ENCODE peak calls at places on chromosomes 13 and 19, in nine cellular contexts. N, P, G, T, D, M, V, C and R are unnamed samples.
A peak's percentile ranks its signal among the peaks of the same experiment; 100 is the strongest.

GRCh38 chr19:35041548-35042055 is at the start of gene HPN:
- DNase-seq in G (no peak), T (no peak), V (peak; percentile 32), C (no peak), P (no peak), N (no peak), D (no peak), M (no peak), R (no peak)

GRCh38 chr13:49336655-49337054 is 88.9 kb downstream of the CDADC1 start:
- DNase-seq in C (no peak), T (no peak), P (no peak), N (no peak), V (no peak), G (no peak), M (no peak), D (no peak), R (no peak)

GRCh38 chr13:21894091-21894490 is 223.2 kb downstream of the FGF9 start:
- DNase-seq in M (no peak), D (no peak), T (no peak), N (no peak), C (peak; percentile 68), V (no peak), G (no peak), P (no peak), R (no peak)

GRCh38 chr19:18274776-18275356 is 614 bp upstream of the IQCN start:
- DNase-seq in N (no peak), T (no peak), V (no peak), C (peak; percentile 92), P (peak; percentile 90), G (peak; percentile 64), D (peak; percentile 76), M (peak; percentile 82), R (peak; percentile 73)

GRCh38 chr19:49927526-49928264 is 1.3 kb upstream of the ATF5 start:
- DNase-seq in P (no peak), D (no peak), N (no peak), G (no peak), C (no peak), V (no peak), M (no peak), T (no peak), R (no peak)

GRCh38 chr13:27035892-27036235 is 135.7 kb downstream of the USP12 start:
- DNase-seq in P (peak; percentile 19), N (no peak), V (no peak), T (no peak), C (no peak), G (no peak), D (no peak), M (no peak), R (no peak)

GRCh38 chr13:45861352-45861751 is 9.8 kb upstream of the SIAH3 start:
- DNase-seq in T (no peak), D (no peak), C (no peak), G (no peak), P (no peak), N (no peak), V (no peak), M (no peak), R (no peak)

GRCh38 chr13:50222569-50223332 is 207.5 kb downstream of the KCNRG start:
- DNase-seq in G (peak; percentile 91), D (peak; percentile 76), T (no peak), P (peak; percentile 93), V (no peak), M (peak; percentile 50), C (peak; percentile 41), N (no peak), R (no peak)

GRCh38 chr13:28753208-28753892 is 34.6 kb upstream of the SLC46A3 start:
- DNase-seq in N (peak; percentile 72), V (no peak), T (no peak), C (peak; percentile 59), G (peak; percentile 77), P (peak; percentile 95), M (no peak), D (peak; percentile 43), R (peak; percentile 79)

GRCh38 chr19:38737921-38738731 is 6.1 kb downstream of the CAPN12 start:
- DNase-seq in D (no peak), T (no peak), M (no peak), C (no peak), G (no peak), P (no peak), V (no peak), N (no peak), R (no peak)

GRCh38 chr13:113351514-113352026 is 12.4 kb downstream of the GRTP1 start:
- DNase-seq in P (peak; percentile 7), M (peak; percentile 58), N (no peak), G (no peak), T (no peak), C (no peak), V (no peak), D (no peak), R (no peak)

GRCh38 chr19:29724102-29724641 is 9.1 kb upstream of the C19orf12 start:
- DNase-seq in G (no peak), C (no peak), V (peak; percentile 37), P (peak; percentile 48), D (no peak), N (no peak), M (no peak), T (no peak), R (no peak)
- TF ChIP-seq CTCF in G (no peak), C (no peak), V (no peak), P (no peak), D (no peak), N (peak; percentile 5), M (no peak), T (no peak), R (no peak)

DNA sequence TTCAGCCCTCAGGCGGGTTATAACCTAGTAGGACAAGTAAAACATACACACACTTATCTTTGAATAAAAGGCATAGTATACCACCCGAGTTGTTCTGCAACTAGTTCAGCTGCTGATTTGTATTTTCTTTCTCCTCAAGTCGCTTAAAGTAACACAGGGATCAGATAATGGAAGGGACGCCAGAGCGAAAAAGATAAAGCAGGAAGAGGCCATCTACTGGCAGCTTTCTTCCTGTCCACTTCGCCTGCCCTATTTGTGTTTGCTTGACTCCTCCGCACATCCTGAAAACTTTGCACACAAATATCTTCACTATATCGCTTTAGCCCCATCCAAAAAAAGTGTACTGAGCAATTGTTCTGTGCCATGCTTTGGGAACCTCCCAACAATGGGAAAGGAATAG is 238.0 kb upstream of the SOX21 start:
- DNase-seq in M (no peak), P (peak; percentile 20), D (no peak), N (no peak), C (no peak), G (no peak), T (no peak), V (no peak), R (no peak)
- TF ChIP-seq CTCF in M (no peak), P (peak; percentile 5), D (no peak), N (peak; percentile 27), C (no peak), G (no peak), T (no peak), V (peak; percentile 21), R (no peak)

GRCh38 chr13:75907044-75907443 is 270.9 kb downstream of the LMO7 start:
- DNase-seq in P (no peak), T (no peak), D (no peak), M (no peak), C (no peak), N (no peak), V (no peak), G (no peak), R (no peak)

GRCh38 chr13:75906315-75906714 is 270.2 kb downstream of the LMO7 start:
- DNase-seq in M (no peak), C (no peak), V (no peak), P (no peak), G (no peak), N (no peak), D (no peak), T (no peak), R (no peak)

GRCh38 chr13:75908137-75908536 is 272.0 kb downstream of the LMO7 start:
- DNase-seq in T (no peak), D (no peak), N (no peak), M (peak; percentile 21), P (no peak), G (no peak), C (peak; percentile 21), V (peak; percentile 14), R (peak; percentile 31)

GRCh38 chr13:75913925-75914324 is 277.8 kb downstream of the LMO7 start:
- DNase-seq in C (no peak), D (no peak), N (no peak), V (no peak), G (no peak), M (no peak), P (no peak), T (no peak), R (no peak)

GRCh38 chr13:75910591-75910990 is 274.5 kb downstream of the LMO7 start:
- DNase-seq in D (no peak), M (no peak), N (no peak), G (no peak), T (no peak), C (no peak), P (no peak), V (no peak), R (peak; percentile 4)
- TF ChIP-seq CTCF in D (no peak), M (no peak), N (no peak), G (no peak), T (no peak), C (no peak), P (no peak), V (no peak), R (no peak)

GRCh38 chr13:32582991-32583390 is 3.3 kb upstream of the PDS5B start:
- DNase-seq in T (no peak), N (no peak), V (no peak), G (no peak), M (no peak), D (no peak), P (no peak), C (no peak), R (no peak)

GRCh38 chr13:32585625-32586021 is 629 bp upstream of the PDS5B start:
- DNase-seq in M (no peak), N (no peak), T (peak; percentile 16), P (no peak), C (peak; percentile 23), D (no peak), G (no peak), V (peak; percentile 16), R (no peak)

GRCh38 chr13:32586022-32586900 is at the start of gene PDS5B:
- DNase-seq in V (peak; percentile 96), P (peak; percentile 97), M (peak; percentile 91), T (peak; percentile 99), G (peak; percentile 46), N (peak; percentile 86), C (peak; percentile 94), D (peak; percentile 90), R (peak; percentile 87)

GRCh38 chr13:32587774-32588165 is 1.5 kb downstream of the PDS5B start:
- DNase-seq in G (no peak), P (no peak), M (no peak), C (no peak), N (no peak), D (no peak), T (no peak), V (no peak), R (peak; percentile 4)

DNA sequence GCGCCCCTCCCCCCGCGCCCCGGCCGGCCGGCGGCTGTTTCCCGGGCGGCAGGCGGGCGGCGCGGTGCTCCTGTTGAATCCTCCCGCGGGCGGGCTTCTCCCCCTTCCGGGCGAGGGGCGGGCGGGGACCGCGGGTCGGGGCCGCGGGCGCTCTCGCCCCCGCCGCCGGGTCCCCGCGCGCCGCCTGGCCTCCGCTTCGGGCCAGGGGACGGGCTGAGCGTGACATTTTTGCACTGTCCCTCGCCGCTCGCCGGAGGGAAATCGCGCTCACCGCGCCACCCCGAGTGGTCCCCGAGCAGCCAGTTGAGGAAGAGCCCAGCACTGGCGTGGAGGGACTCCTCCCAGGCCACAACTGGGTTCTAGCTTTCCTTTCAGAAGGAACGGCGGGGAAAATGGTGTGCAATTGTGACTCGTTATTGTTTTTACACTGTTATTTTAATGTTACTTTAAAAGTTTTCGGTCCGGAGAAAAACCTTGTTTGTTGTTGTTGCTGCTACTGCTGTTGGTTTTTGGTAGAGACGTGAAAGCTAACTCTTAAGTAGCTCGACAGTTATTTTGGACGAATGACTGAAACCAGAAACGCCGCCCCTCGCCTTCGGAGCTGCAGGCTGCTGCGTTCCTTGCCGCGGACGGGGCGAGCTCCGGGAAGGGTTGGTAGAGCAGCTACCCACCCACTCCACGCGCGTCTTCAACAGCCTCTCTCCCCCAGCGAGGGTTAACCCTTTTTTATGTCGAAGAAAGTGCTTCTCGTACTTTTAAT is 942 bp downstream of the PDS5B start:
- DNase-seq in G (no peak), D (peak; percentile 59), C (peak; percentile 75), T (peak; percentile 48), P (peak; percentile 75), N (no peak), V (peak; percentile 77), M (peak; percentile 63), R (peak; percentile 22)
- TF ChIP-seq CTCF in G (no peak), D (peak; percentile 30), C (no peak), T (no peak), P (no peak), N (no peak), V (no peak), M (peak; percentile 25), R (no peak)